ENCODE peak calls at places on chromosome 16, in ten cellular contexts. One of them, this sample, is unnamed.

GRCh38 chr16:17564856-17565255 is 94.1 kb upstream of the XYLT1 start:
- DNase-seq in gastrocnemius medialis: no peak
- DNase-seq in epithelial cell of esophagus: no peak
- DNase-seq in left ventricle myocardium inferior: no peak
- DNase-seq in fibroblast of lung: no peak
- DNase-seq in GM12878: no peak
- DNase-seq in breast epithelium: no peak
- DNase-seq in BJ: no peak
- DNase-seq in testis: no peak
- DNase-seq in stomach: no peak
- DNase-seq in this sample: no peak

GRCh38 chr16:12403746-12404658 is 399.7 kb downstream of the CPPED1 start:
- DNase-seq in stomach: no peak
- DNase-seq in epithelial cell of esophagus: no peak
- DNase-seq in gastrocnemius medialis: no peak
- DNase-seq in left ventricle myocardium inferior: no peak
- DNase-seq in GM12878: no peak
- DNase-seq in BJ: no peak
- DNase-seq in breast epithelium: no peak
- DNase-seq in fibroblast of lung: no peak
- DNase-seq in testis: no peak
- DNase-seq in this sample: no peak

GRCh38 chr16:46762583-46762982 is 14.4 kb upstream of the MYLK3 start:
- DNase-seq in testis: no peak
- DNase-seq in BJ: no peak
- DNase-seq in fibroblast of lung: no peak
- DNase-seq in stomach: no peak
- DNase-seq in GM12878: no peak
- DNase-seq in breast epithelium: no peak
- DNase-seq in left ventricle myocardium inferior: no peak
- DNase-seq in epithelial cell of esophagus: peak; percentile 47
- DNase-seq in gastrocnemius medialis: no peak
- DNase-seq in this sample: no peak

GRCh38 chr16:73215482-73216377 is 167.8 kb upstream of the ZFHX3 start:
- DNase-seq in breast epithelium: no peak
- DNase-seq in BJ: no peak
- DNase-seq in left ventricle myocardium inferior: no peak
- DNase-seq in stomach: no peak
- DNase-seq in testis: no peak
- DNase-seq in epithelial cell of esophagus: no peak
- DNase-seq in GM12878: no peak
- DNase-seq in gastrocnemius medialis: no peak
- DNase-seq in fibroblast of lung: peak; percentile 82
- DNase-seq in this sample: no peak

GRCh38 chr16:2003231-2003826 is 6.3 kb downstream of the ZNF598 start:
- DNase-seq in GM12878: no peak
- DNase-seq in stomach: no peak
- DNase-seq in testis: no peak
- DNase-seq in BJ: no peak
- DNase-seq in gastrocnemius medialis: no peak
- DNase-seq in epithelial cell of esophagus: no peak
- DNase-seq in breast epithelium: no peak
- DNase-seq in left ventricle myocardium inferior: no peak
- DNase-seq in fibroblast of lung: no peak
- DNase-seq in this sample: no peak

GRCh38 chr16:79036541-79036940 is 564.0 kb downstream of the MAF start:
- DNase-seq in gastrocnemius medialis: no peak
- DNase-seq in fibroblast of lung: no peak
- DNase-seq in left ventricle myocardium inferior: no peak
- DNase-seq in GM12878: no peak
- DNase-seq in breast epithelium: no peak
- DNase-seq in testis: no peak
- DNase-seq in stomach: no peak
- DNase-seq in epithelial cell of esophagus: no peak
- DNase-seq in BJ: no peak
- DNase-seq in this sample: no peak

GRCh38 chr16:30585022-30585399 is 486 bp downstream of the ZNF785 start:
- DNase-seq in epithelial cell of esophagus: peak; percentile 26
- DNase-seq in breast epithelium: no peak
- DNase-seq in stomach: no peak
- DNase-seq in fibroblast of lung: peak; percentile 22
- DNase-seq in gastrocnemius medialis: no peak
- DNase-seq in BJ: no peak
- DNase-seq in left ventricle myocardium inferior: no peak
- DNase-seq in GM12878: no peak
- DNase-seq in testis: no peak
- DNase-seq in this sample: no peak

GRCh38 chr16:1612320-1613111 is at the start of gene CRAMP1:
- DNase-seq in testis: peak; percentile 29
- DNase-seq in epithelial cell of esophagus: peak; percentile 42
- DNase-seq in GM12878: no peak
- DNase-seq in stomach: no peak
- DNase-seq in breast epithelium: no peak
- DNase-seq in left ventricle myocardium inferior: no peak
- DNase-seq in BJ: no peak
- DNase-seq in gastrocnemius medialis: no peak
- DNase-seq in fibroblast of lung: peak; percentile 17
- DNase-seq in this sample: peak; percentile 17

GRCh38 chr16:50281391-50282009 is 15.1 kb downstream of the ADCY7 start:
- DNase-seq in epithelial cell of esophagus: no peak
- DNase-seq in left ventricle myocardium inferior: no peak
- DNase-seq in breast epithelium: no peak
- DNase-seq in gastrocnemius medialis: no peak
- DNase-seq in stomach: no peak
- DNase-seq in BJ: no peak
- DNase-seq in fibroblast of lung: no peak
- DNase-seq in testis: no peak
- DNase-seq in GM12878: no peak
- DNase-seq in this sample: no peak

GRCh38 chr16:3854740-3855139 is 25.8 kb downstream of the CREBBP start:
- DNase-seq in epithelial cell of esophagus: no peak
- DNase-seq in left ventricle myocardium inferior: no peak
- DNase-seq in GM12878: no peak
- DNase-seq in breast epithelium: no peak
- DNase-seq in stomach: no peak
- DNase-seq in BJ: no peak
- DNase-seq in fibroblast of lung: no peak
- DNase-seq in gastrocnemius medialis: no peak
- DNase-seq in testis: no peak
- DNase-seq in this sample: no peak

GRCh38 chr16:12703935-12704334 is 99.8 kb downstream of the CPPED1 start:
- DNase-seq in gastrocnemius medialis: no peak
- DNase-seq in BJ: peak; percentile 11
- DNase-seq in testis: no peak
- DNase-seq in stomach: no peak
- DNase-seq in left ventricle myocardium inferior: no peak
- DNase-seq in GM12878: no peak
- DNase-seq in breast epithelium: no peak
- DNase-seq in epithelial cell of esophagus: no peak
- DNase-seq in fibroblast of lung: no peak
- DNase-seq in this sample: no peak

GRCh38 chr16:16021988-16022682 is 72.7 kb downstream of the ABCC1 start:
- DNase-seq in stomach: peak; percentile 96
- DNase-seq in testis: peak; percentile 96
- DNase-seq in breast epithelium: peak; percentile 94
- DNase-seq in gastrocnemius medialis: peak; percentile 100
- DNase-seq in left ventricle myocardium inferior: peak; percentile 97
- DNase-seq in epithelial cell of esophagus: peak; percentile 93
- DNase-seq in GM12878: no peak
- DNase-seq in fibroblast of lung: peak; percentile 96
- DNase-seq in BJ: peak; percentile 85
- DNase-seq in this sample: peak; percentile 27

GRCh38 chr16:48366165-48367093 is 18.8 kb downstream of the SIAH1 start:
- DNase-seq in left ventricle myocardium inferior: no peak
- DNase-seq in testis: no peak
- DNase-seq in BJ: peak; percentile 85
- DNase-seq in fibroblast of lung: peak; percentile 94
- DNase-seq in breast epithelium: no peak
- DNase-seq in GM12878: peak; percentile 68
- DNase-seq in stomach: peak; percentile 53
- DNase-seq in epithelial cell of esophagus: peak; percentile 91
- DNase-seq in gastrocnemius medialis: peak; percentile 67
- DNase-seq in this sample: no peak

GRCh38 chr16:27085182-27085581 is 18.5 kb downstream of the C16orf82 start:
- DNase-seq in fibroblast of lung: no peak
- DNase-seq in testis: no peak
- DNase-seq in gastrocnemius medialis: no peak
- DNase-seq in epithelial cell of esophagus: no peak
- DNase-seq in breast epithelium: peak; percentile 30
- DNase-seq in left ventricle myocardium inferior: no peak
- DNase-seq in GM12878: no peak
- DNase-seq in BJ: no peak
- DNase-seq in stomach: no peak
- DNase-seq in this sample: no peak

GRCh38 chr16:154223-155030 is 2.0 kb downstream of the HBZ start:
- DNase-seq in epithelial cell of esophagus: peak; percentile 43
- DNase-seq in fibroblast of lung: peak; percentile 52
- DNase-seq in BJ: no peak
- DNase-seq in left ventricle myocardium inferior: no peak
- DNase-seq in stomach: peak; percentile 29
- DNase-seq in testis: no peak
- DNase-seq in gastrocnemius medialis: no peak
- DNase-seq in GM12878: no peak
- DNase-seq in breast epithelium: no peak
- DNase-seq in this sample: no peak

GRCh38 chr16:29876578-29877249 is 13.7 kb upstream of the CDIPT start:
- DNase-seq in left ventricle myocardium inferior: no peak
- DNase-seq in BJ: no peak
- DNase-seq in stomach: no peak
- DNase-seq in fibroblast of lung: no peak
- DNase-seq in gastrocnemius medialis: no peak
- DNase-seq in GM12878: no peak
- DNase-seq in breast epithelium: no peak
- DNase-seq in testis: no peak
- DNase-seq in epithelial cell of esophagus: no peak
- DNase-seq in this sample: no peak

GRCh38 chr16:57472665-57473060 is 10.2 kb downstream of the POLR2C start:
- DNase-seq in BJ: no peak
- DNase-seq in fibroblast of lung: no peak
- DNase-seq in testis: no peak
- DNase-seq in left ventricle myocardium inferior: no peak
- DNase-seq in stomach: no peak
- DNase-seq in epithelial cell of esophagus: no peak
- DNase-seq in GM12878: no peak
- DNase-seq in gastrocnemius medialis: no peak
- DNase-seq in breast epithelium: peak; percentile 10
- DNase-seq in this sample: no peak

GRCh38 chr16:70678121-70678897 is 7.5 kb downstream of the MTSS2 start:
- DNase-seq in left ventricle myocardium inferior: peak; percentile 13
- DNase-seq in BJ: no peak
- DNase-seq in breast epithelium: no peak
- DNase-seq in epithelial cell of esophagus: no peak
- DNase-seq in testis: no peak
- DNase-seq in fibroblast of lung: no peak
- DNase-seq in stomach: no peak
- DNase-seq in gastrocnemius medialis: no peak
- DNase-seq in GM12878: no peak
- DNase-seq in this sample: no peak

GRCh38 chr16:70681382-70682238 is 4.2 kb downstream of the MTSS2 start:
- DNase-seq in fibroblast of lung: no peak
- DNase-seq in BJ: no peak
- DNase-seq in testis: no peak
- DNase-seq in gastrocnemius medialis: no peak
- DNase-seq in breast epithelium: no peak
- DNase-seq in epithelial cell of esophagus: peak; percentile 36
- DNase-seq in left ventricle myocardium inferior: peak; percentile 18
- DNase-seq in GM12878: no peak
- DNase-seq in stomach: no peak
- DNase-seq in this sample: no peak

GRCh38 chr16:70678898-70679652 is 6.8 kb downstream of the MTSS2 start:
- DNase-seq in BJ: no peak
- DNase-seq in left ventricle myocardium inferior: peak; percentile 9
- DNase-seq in stomach: no peak
- DNase-seq in gastrocnemius medialis: no peak
- DNase-seq in epithelial cell of esophagus: no peak
- DNase-seq in breast epithelium: no peak
- DNase-seq in GM12878: no peak
- DNase-seq in fibroblast of lung: no peak
- DNase-seq in testis: no peak
- DNase-seq in this sample: no peak

GRCh38 chr16:70680495-70681381 is 5.1 kb downstream of the MTSS2 start:
- DNase-seq in fibroblast of lung: no peak
- DNase-seq in GM12878: no peak
- DNase-seq in epithelial cell of esophagus: no peak
- DNase-seq in testis: no peak
- DNase-seq in BJ: no peak
- DNase-seq in left ventricle myocardium inferior: peak; percentile 28
- DNase-seq in gastrocnemius medialis: no peak
- DNase-seq in stomach: no peak
- DNase-seq in breast epithelium: no peak
- DNase-seq in this sample: no peak

GRCh38 chr16:70679653-70680494 is 6.0 kb downstream of the MTSS2 start:
- DNase-seq in fibroblast of lung: no peak
- DNase-seq in left ventricle myocardium inferior: peak; percentile 45
- DNase-seq in stomach: no peak
- DNase-seq in GM12878: no peak
- DNase-seq in BJ: no peak
- DNase-seq in breast epithelium: no peak
- DNase-seq in testis: no peak
- DNase-seq in gastrocnemius medialis: no peak
- DNase-seq in epithelial cell of esophagus: no peak
- DNase-seq in this sample: no peak
- TF ChIP-seq CTCF in fibroblast of lung: no peak
- TF ChIP-seq CTCF in left ventricle myocardium inferior: peak; percentile 77
- TF ChIP-seq CTCF in stomach: peak; percentile 62
- TF ChIP-seq CTCF in GM12878: peak; percentile 41
- TF ChIP-seq CTCF in BJ: peak; percentile 18
- TF ChIP-seq CTCF in breast epithelium: peak; percentile 47
- TF ChIP-seq CTCF in testis: peak; percentile 66
- TF ChIP-seq CTCF in gastrocnemius medialis: peak; percentile 88
- TF ChIP-seq CTCF in epithelial cell of esophagus: no peak
- TF ChIP-seq CTCF in this sample: peak; percentile 58

GRCh38 chr16:88060524-88061219 is 109.4 kb downstream of the BANP start:
- DNase-seq in stomach: no peak
- DNase-seq in breast epithelium: no peak
- DNase-seq in testis: no peak
- DNase-seq in left ventricle myocardium inferior: no peak
- DNase-seq in BJ: no peak
- DNase-seq in GM12878: no peak
- DNase-seq in gastrocnemius medialis: no peak
- DNase-seq in fibroblast of lung: no peak
- DNase-seq in epithelial cell of esophagus: no peak
- DNase-seq in this sample: no peak
- TF ChIP-seq CTCF in stomach: no peak
- TF ChIP-seq CTCF in breast epithelium: no peak
- TF ChIP-seq CTCF in testis: no peak
- TF ChIP-seq CTCF in left ventricle myocardium inferior: no peak
- TF ChIP-seq CTCF in BJ: no peak
- TF ChIP-seq CTCF in GM12878: no peak
- TF ChIP-seq CTCF in gastrocnemius medialis: no peak
- TF ChIP-seq CTCF in fibroblast of lung: no peak
- TF ChIP-seq CTCF in epithelial cell of esophagus: no peak
- TF ChIP-seq CTCF in this sample: no peak

GRCh38 chr16:55048745-55049144 is 118.1 kb downstream of the IRX5 start:
- DNase-seq in fibroblast of lung: no peak
- DNase-seq in left ventricle myocardium inferior: no peak
- DNase-seq in breast epithelium: no peak
- DNase-seq in testis: no peak
- DNase-seq in GM12878: no peak
- DNase-seq in gastrocnemius medialis: no peak
- DNase-seq in BJ: no peak
- DNase-seq in epithelial cell of esophagus: no peak
- DNase-seq in stomach: no peak
- DNase-seq in this sample: no peak
- TF ChIP-seq CTCF in fibroblast of lung: no peak
- TF ChIP-seq CTCF in left ventricle myocardium inferior: no peak
- TF ChIP-seq CTCF in breast epithelium: no peak
- TF ChIP-seq CTCF in testis: no peak
- TF ChIP-seq CTCF in GM12878: no peak
- TF ChIP-seq CTCF in gastrocnemius medialis: no peak
- TF ChIP-seq CTCF in BJ: no peak
- TF ChIP-seq CTCF in epithelial cell of esophagus: no peak
- TF ChIP-seq CTCF in stomach: no peak
- TF ChIP-seq CTCF in this sample: no peak

GRCh38 chr16:75175074-75175473 is 26.8 kb downstream of the ZFP1 start:
- DNase-seq in left ventricle myocardium inferior: no peak
- DNase-seq in BJ: no peak
- DNase-seq in epithelial cell of esophagus: no peak
- DNase-seq in gastrocnemius medialis: no peak
- DNase-seq in breast epithelium: no peak
- DNase-seq in fibroblast of lung: no peak
- DNase-seq in testis: no peak
- DNase-seq in stomach: no peak
- DNase-seq in GM12878: no peak
- DNase-seq in this sample: no peak
- TF ChIP-seq CTCF in left ventricle myocardium inferior: no peak
- TF ChIP-seq CTCF in BJ: no peak
- TF ChIP-seq CTCF in epithelial cell of esophagus: no peak
- TF ChIP-seq CTCF in gastrocnemius medialis: no peak
- TF ChIP-seq CTCF in breast epithelium: no peak
- TF ChIP-seq CTCF in fibroblast of lung: no peak
- TF ChIP-seq CTCF in testis: no peak
- TF ChIP-seq CTCF in stomach: no peak
- TF ChIP-seq CTCF in GM12878: no peak
- TF ChIP-seq CTCF in this sample: no peak